ENCODE peak calls at places on chromosome 6, in ten cellular contexts. H is T-cell; J is substantia nigra; S is activated CD4-positive, alpha-beta T cell treated with anti-CD3 and anti-CD28 coated beads for 48 hours; E is activated T-helper 1 cell treated with anti-CD3 and anti-CD28 coated beads, Interleukin-2, amount 50 U/mL, for 16 hours; P is EL; A is fibroblast of the aortic adventitia; M is HuH-7; W is activated naive CD8-positive, alpha-beta T cell treated with anti-CD3 and anti-CD28 coated beads, Interleukin-2, amount 50 U/mL, for 24 hours; T is mucosa of descending colon. O is an unnamed sample.

GRCh38 chr6:109896333-109896732 is 81.8 kb upstream of the GPR6 start:
- DNase-seq in T (no peak), E (no peak), P (peak), M (no peak), A (peak), J (no peak), W (no peak), S (no peak), H (no peak), O (no peak)

GRCh38 chr6:3568396-3569082 is 111.7 kb upstream of the SLC22A23 start:
- DNase-seq in P (no peak), J (no peak), M (no peak), S (no peak), W (no peak), T (no peak), E (no peak), H (no peak), A (no peak), O (no peak)

GRCh38 chr6:64520050-64520449 is 884.4 kb downstream of the PHF3 start:
- DNase-seq in M (no peak), A (peak), J (no peak), S (no peak), E (no peak), T (no peak), W (no peak), H (no peak), P (peak), O (peak)

GRCh38 chr6:10586302-10586701 is 65.2 kb downstream of the GCNT2 start:
- DNase-seq in M (no peak), W (no peak), S (no peak), T (no peak), P (no peak), E (no peak), A (no peak), J (no peak), H (no peak), O (no peak)

GRCh38 chr6:31627690-31628287 is 7.3 kb downstream of the PRRC2A start:
- DNase-seq in T (no peak), S (no peak), H (no peak), P (no peak), M (no peak), A (no peak), E (no peak), W (no peak), J (no peak), O (no peak)

GRCh38 chr6:79894939-79895338 is 52.4 kb downstream of the ELOVL4 start:
- DNase-seq in H (no peak), W (no peak), E (no peak), M (no peak), J (no peak), P (peak), A (peak), T (no peak), S (no peak), O (no peak)

GRCh38 chr6:6317825-6318733 is 2.4 kb downstream of the F13A1 start:
- DNase-seq in H (no peak), J (no peak), M (no peak), W (no peak), E (no peak), S (no peak), T (no peak), A (no peak), P (no peak), O (no peak)

GRCh38 chr6:107867302-107867615 is 43.1 kb upstream of the SCML4 start:
- DNase-seq in A (no peak), S (no peak), J (no peak), E (no peak), T (no peak), M (no peak), H (no peak), P (no peak), W (no peak), O (no peak)

GRCh38 chr6:46642928-46643751 is 9.5 kb downstream of the CYP39A1 start:
- DNase-seq in A (no peak), M (no peak), H (no peak), S (peak), J (no peak), P (no peak), T (no peak), W (no peak), E (no peak), O (peak)

GRCh38 chr6:93423542-93423941 is 4.2 kb upstream of the EPHA7 start:
- DNase-seq in W (peak), P (peak), A (peak), M (peak), H (no peak), E (no peak), S (peak), J (no peak), T (peak), O (peak)

GRCh38 chr6:155250701-155251381 is 13.0 kb upstream of the CLDN20 start:
- DNase-seq in A (no peak), T (no peak), P (no peak), M (no peak), W (no peak), E (no peak), H (no peak), S (no peak), J (no peak), O (no peak)

GRCh38 chr6:16985484-16986284 is 116.2 kb upstream of the STMND1 start:
- DNase-seq in T (no peak), E (no peak), S (no peak), A (peak), W (no peak), M (no peak), J (no peak), P (peak), H (no peak), O (peak)

GRCh38 chr6:11989376-11989775 is 22.7 kb upstream of the HIVEP1 start:
- DNase-seq in A (peak), J (no peak), S (no peak), E (no peak), H (no peak), M (no peak), T (no peak), P (peak), W (no peak), O (peak)

GRCh38 chr6:142409794-142410193 is 108.0 kb downstream of the ADGRG6 start:
- DNase-seq in T (no peak), J (no peak), S (no peak), E (no peak), P (no peak), M (no peak), A (no peak), W (no peak), H (no peak), O (no peak)

GRCh38 chr6:163866192-163866591 is 451.7 kb downstream of the QKI start:
- DNase-seq in E (no peak), P (no peak), S (no peak), J (no peak), W (no peak), A (no peak), H (no peak), M (no peak), T (no peak), O (no peak)

GRCh38 chr6:142079130-142079529 is 53.6 kb upstream of the GJE1 start:
- DNase-seq in W (no peak), P (no peak), J (no peak), S (no peak), T (no peak), E (no peak), A (no peak), M (no peak), H (no peak), O (no peak)

GRCh38 chr6:140921366-140922226 is 1211.1 kb upstream of the GJE1 start:
- DNase-seq in H (no peak), E (no peak), S (no peak), J (no peak), P (peak), A (peak), T (no peak), M (peak), W (no peak), O (peak)

GRCh38 chr6:134111062-134111677 is 58.7 kb upstream of the SLC2A12 start:
- DNase-seq in T (no peak), P (peak), E (peak), S (peak), H (peak), W (peak), A (peak), M (peak), J (no peak), O (peak)

GRCh38 chr6:36984581-36985383 is 1.2 kb downstream of the MTCH1 start:
- DNase-seq in T (no peak), S (peak), P (peak), J (no peak), E (no peak), H (peak), W (peak), M (no peak), A (peak), O (peak)

GRCh38 chr6:107560657-107561056 is 70.7 kb downstream of the SOBP start:
- DNase-seq in W (no peak), H (no peak), T (no peak), S (no peak), E (no peak), A (peak), M (no peak), P (no peak), J (no peak), O (no peak)

GRCh38 chr6:1554241-1554880 is 55.4 kb upstream of the FOXC1 start:
- DNase-seq in S (peak), E (no peak), P (no peak), J (no peak), M (no peak), T (no peak), A (no peak), H (no peak), W (no peak), O (peak)

O was measured in ELR.